ENCODE peak calls at places on chromosomes 4 and X, in nine cellular contexts. One of them, this sample, is unnamed.

GRCh38 chrX:48021026-48021900 is 14.5 kb downstream of the SPACA5 start:
- DNase-seq in fibroblast of pulmonary artery: peak
- DNase-seq in transverse colon: peak
- DNase-seq in GM03348: peak
- DNase-seq in GM12891: peak
- DNase-seq in WTC11: peak
- DNase-seq in glomerular endothelial cell: peak
- DNase-seq in AG04450: peak
- DNase-seq in adipocyte: peak
- DNase-seq in this sample: no peak

GRCh38 chr4:161546902-161547301 is 616.9 kb downstream of the FSTL5 start:
- DNase-seq in adipocyte: no peak
- DNase-seq in transverse colon: no peak
- DNase-seq in glomerular endothelial cell: no peak
- DNase-seq in AG04450: no peak
- DNase-seq in GM03348: no peak
- DNase-seq in fibroblast of pulmonary artery: no peak
- DNase-seq in GM12891: no peak
- DNase-seq in WTC11: no peak
- DNase-seq in this sample: no peak

GRCh38 chrX:109409181-109409580 is 72.7 kb downstream of the GUCY2F start:
- DNase-seq in GM12891: no peak
- DNase-seq in glomerular endothelial cell: no peak
- DNase-seq in GM03348: no peak
- DNase-seq in AG04450: no peak
- DNase-seq in adipocyte: no peak
- DNase-seq in transverse colon: no peak
- DNase-seq in fibroblast of pulmonary artery: no peak
- DNase-seq in WTC11: no peak
- DNase-seq in this sample: no peak

GRCh38 chr4:85779165-85779564 is 304.2 kb downstream of the ARHGAP24 start:
- DNase-seq in adipocyte: peak
- DNase-seq in glomerular endothelial cell: no peak
- DNase-seq in WTC11: no peak
- DNase-seq in GM12891: no peak
- DNase-seq in GM03348: peak
- DNase-seq in transverse colon: no peak
- DNase-seq in fibroblast of pulmonary artery: peak
- DNase-seq in AG04450: no peak
- DNase-seq in this sample: no peak

GRCh38 chr4:53221832-53222480 is 143.9 kb downstream of the SCFD2 start:
- DNase-seq in glomerular endothelial cell: no peak
- DNase-seq in GM03348: no peak
- DNase-seq in WTC11: no peak
- DNase-seq in transverse colon: no peak
- DNase-seq in AG04450: no peak
- DNase-seq in fibroblast of pulmonary artery: no peak
- DNase-seq in GM12891: no peak
- DNase-seq in adipocyte: no peak
- DNase-seq in this sample: no peak

GRCh38 chr4:12645732-12646131 is 838.4 kb downstream of the RAB28 start:
- DNase-seq in glomerular endothelial cell: no peak
- DNase-seq in transverse colon: no peak
- DNase-seq in fibroblast of pulmonary artery: no peak
- DNase-seq in adipocyte: no peak
- DNase-seq in GM03348: no peak
- DNase-seq in AG04450: no peak
- DNase-seq in WTC11: no peak
- DNase-seq in GM12891: no peak
- DNase-seq in this sample: no peak

GRCh38 chr4:74365761-74366160 is 816 bp downstream of the EREG start:
- DNase-seq in glomerular endothelial cell: no peak
- DNase-seq in GM03348: no peak
- DNase-seq in fibroblast of pulmonary artery: peak
- DNase-seq in adipocyte: no peak
- DNase-seq in transverse colon: peak
- DNase-seq in AG04450: no peak
- DNase-seq in WTC11: peak
- DNase-seq in GM12891: no peak
- DNase-seq in this sample: no peak

GRCh38 chr4:114137984-114138383 is 158.5 kb upstream of the ARSJ start:
- DNase-seq in glomerular endothelial cell: no peak
- DNase-seq in transverse colon: no peak
- DNase-seq in WTC11: no peak
- DNase-seq in fibroblast of pulmonary artery: no peak
- DNase-seq in AG04450: no peak
- DNase-seq in adipocyte: no peak
- DNase-seq in GM12891: no peak
- DNase-seq in GM03348: no peak
- DNase-seq in this sample: no peak

GRCh38 chrX:154804564-154804956 is 725 bp downstream of the MPP1 start:
- DNase-seq in WTC11: no peak
- DNase-seq in glomerular endothelial cell: no peak
- DNase-seq in adipocyte: no peak
- DNase-seq in GM12891: no peak
- DNase-seq in AG04450: no peak
- DNase-seq in GM03348: no peak
- DNase-seq in fibroblast of pulmonary artery: no peak
- DNase-seq in transverse colon: no peak
- DNase-seq in this sample: no peak

GRCh38 chrX:48468247-48468671 is 1.8 kb downstream of the SLC38A5 start:
- DNase-seq in GM12891: peak
- DNase-seq in WTC11: no peak
- DNase-seq in AG04450: no peak
- DNase-seq in GM03348: peak
- DNase-seq in fibroblast of pulmonary artery: no peak
- DNase-seq in adipocyte: no peak
- DNase-seq in transverse colon: peak
- DNase-seq in glomerular endothelial cell: no peak
- DNase-seq in this sample: peak

GRCh38 chr4:105198541-105198940 is 51.9 kb downstream of the TET2 start:
- DNase-seq in transverse colon: no peak
- DNase-seq in glomerular endothelial cell: no peak
- DNase-seq in adipocyte: peak
- DNase-seq in WTC11: no peak
- DNase-seq in AG04450: no peak
- DNase-seq in GM12891: no peak
- DNase-seq in GM03348: peak
- DNase-seq in fibroblast of pulmonary artery: no peak
- DNase-seq in this sample: no peak

GRCh38 chr4:124631760-124632159 is 80.8 kb downstream of the ANKRD50 start:
- DNase-seq in AG04450: peak
- DNase-seq in fibroblast of pulmonary artery: peak
- DNase-seq in transverse colon: peak
- DNase-seq in WTC11: no peak
- DNase-seq in glomerular endothelial cell: peak
- DNase-seq in adipocyte: peak
- DNase-seq in GM12891: no peak
- DNase-seq in GM03348: peak
- DNase-seq in this sample: no peak